ENCODE peak calls at places on chromosomes 12 and 14, in seven cellular contexts. X is stimulated activated CD4-positive, alpha-beta T cell treated with anti-CD3 and anti-CD28 coated beads, TNF-alpha, amount 100 ng/mL, for 4 hours; D is cardiac fibroblast; E is central memory CD8-positive, alpha-beta T cell; L is HFF-Myc; A is bronchial epithelial cell; K is iPS-NIHi11. Z is an unnamed sample.

GRCh38 chr12:26523708-26524150 is 309.3 kb downstream of the ITPR2 start:
- DNase-seq in X (no peak), D (peak; percentile 96), E (no peak), L (no peak), A (peak; percentile 94), K (peak; percentile 37), Z (no peak)

GRCh38 chr12:101925935-101926334 is 48.6 kb downstream of the DRAM1 start:
- DNase-seq in X (no peak), D (no peak), E (no peak), L (no peak), A (no peak), K (no peak), Z (no peak)

GRCh38 chr14:22339277-22339676 is 249.7 kb downstream of the DAD1 start:
- DNase-seq in X (no peak), D (peak; percentile 92), E (no peak), L (peak; percentile 7), A (no peak), K (no peak), Z (no peak)

GRCh38 chr12:76449572-76449971 is 101.4 kb upstream of the BBS10 start:
- DNase-seq in X (no peak), D (peak; percentile 83), E (no peak), L (no peak), A (peak; percentile 91), K (no peak), Z (no peak)

GRCh38 chr12:130799051-130799450 is 40.0 kb downstream of the STX2 start:
- DNase-seq in X (no peak), D (peak; percentile 34), E (no peak), L (no peak), A (peak; percentile 95), K (no peak), Z (no peak)

GRCh38 chr14:102088012-102088792 is 1.4 kb upstream of the HSP90AA1 start:
- DNase-seq in X (peak; percentile 60), D (peak; percentile 45), E (no peak), L (no peak), A (peak; percentile 49), K (peak; percentile 63), Z (peak; percentile 40)

GRCh38 chr12:75666126-75666979 is 154.9 kb upstream of the KRR1 start:
- DNase-seq in X (no peak), D (peak; percentile 42), E (no peak), L (no peak), A (peak; percentile 40), K (peak; percentile 16), Z (no peak)

GRCh38 chr14:105682956-105683570 is 156.7 kb downstream of the TMEM121 start:
- DNase-seq in X (no peak), D (no peak), E (no peak), L (no peak), A (no peak), K (no peak), Z (no peak)

GRCh38 chr12:91985002-91985767 is 160.5 kb downstream of the BTG1 start:
- DNase-seq in X (no peak), D (peak; percentile 60), E (no peak), L (no peak), A (no peak), K (no peak), Z (no peak)

GRCh38 chr12:125254856-125255255 is 189.6 kb downstream of the AACS start:
- DNase-seq in X (no peak), D (no peak), E (no peak), L (no peak), A (no peak), K (no peak), Z (no peak)

GRCh38 chr14:86091811-86092210 is 561.9 kb downstream of the FLRT2 start:
- DNase-seq in X (no peak), D (no peak), E (no peak), L (no peak), A (peak; percentile 6), K (no peak), Z (no peak)

GRCh38 chr12:12925383-12925782 is 26.6 kb downstream of the GPRC5D start:
- DNase-seq in X (no peak), D (no peak), E (no peak), L (no peak), A (no peak), K (no peak), Z (no peak)

GRCh38 chr14:99066378-99066777 is 205.6 kb downstream of the BCL11B start:
- DNase-seq in X (no peak), D (no peak), E (no peak), L (no peak), A (no peak), K (no peak), Z (no peak)

GRCh38 chr14:40574780-40575179 is 1031.9 kb upstream of the LRFN5 start:
- DNase-seq in X (no peak), D (no peak), E (no peak), L (no peak), A (no peak), K (no peak), Z (no peak)

GRCh38 chr14:101711041-101711861 is 50.3 kb upstream of the PPP2R5C start:
- DNase-seq in X (no peak), D (no peak), E (no peak), L (no peak), A (no peak), K (no peak), Z (no peak)

GRCh38 chr14:102824832-102825231 is 47.6 kb downstream of the TRAF3 start:
- DNase-seq in X (no peak), D (peak; percentile 71), E (no peak), L (no peak), A (peak; percentile 85), K (no peak), Z (no peak)

GRCh38 chr14:90760591-90761316 is 55.5 kb downstream of the TTC7B start:
- DNase-seq in X (no peak), D (peak; percentile 64), E (no peak), L (no peak), A (peak; percentile 46), K (peak; percentile 66), Z (peak; percentile 26)

GRCh38 chr14:28931999-28932398 is 165.4 kb downstream of the FOXG1 start:
- DNase-seq in X (no peak), D (peak; percentile 10), E (no peak), L (no peak), A (no peak), K (no peak), Z (no peak)

GRCh38 chr14:84483072-84483410 is 1046.9 kb upstream of the FLRT2 start:
- DNase-seq in X (no peak), D (no peak), E (no peak), L (no peak), A (no peak), K (no peak), Z (no peak)

GRCh38 chr14:92408186-92408585 is 85.2 kb downstream of the SLC24A4 start:
- DNase-seq in X (no peak), D (peak; percentile 75), E (no peak), L (no peak), A (peak; percentile 35), K (no peak), Z (peak; percentile 44)

GRCh38 chr12:22100952-22101748 is 55.1 kb downstream of the CMAS start:
- DNase-seq in X (no peak), D (peak; percentile 89), E (peak; percentile 34), L (peak; percentile 22), A (peak; percentile 72), K (peak; percentile 66), Z (no peak)

GRCh38 chr14:91089958-91090535 is 23.8 kb upstream of the DGLUCY start:
- DNase-seq in X (no peak), D (no peak), E (no peak), L (no peak), A (no peak), K (no peak), Z (peak; percentile 81)

GRCh38 chr12:7797698-7798398 is 8.6 kb downstream of the NANOG start:
- DNase-seq in X (no peak), D (peak; percentile 9), E (no peak), L (no peak), A (peak; percentile 15), K (no peak), Z (no peak)